ENCODE peak calls at places on chromosomes 6 and 20, in nine cellular contexts. One of them, this sample, is unnamed.

GRCh38 chr20:52923123-52923543 is 49.0 kb upstream of the TSHZ2 start:
- DNase-seq in hippocampal formation: no peak
- DNase-seq in left cardiac atrium: no peak
- DNase-seq in NCI-H1436: no peak
- DNase-seq in SJSA1: peak
- DNase-seq in cardiac fibroblast: peak
- DNase-seq in NCI-H2081: no peak
- DNase-seq in substantia nigra: no peak
- DNase-seq in Jurkat, Clone E6-1: no peak
- DNase-seq in this sample: peak

GRCh38 chr6:25278557-25278913 is 639 bp upstream of the CARMIL1 start:
- DNase-seq in NCI-H2081: peak
- DNase-seq in SJSA1: no peak
- DNase-seq in left cardiac atrium: no peak
- DNase-seq in hippocampal formation: no peak
- DNase-seq in substantia nigra: no peak
- DNase-seq in NCI-H1436: no peak
- DNase-seq in cardiac fibroblast: no peak
- DNase-seq in Jurkat, Clone E6-1: no peak
- DNase-seq in this sample: no peak

GRCh38 chr6:168550326-168550725 is 109.3 kb downstream of the SMOC2 start:
- DNase-seq in hippocampal formation: no peak
- DNase-seq in Jurkat, Clone E6-1: no peak
- DNase-seq in substantia nigra: no peak
- DNase-seq in NCI-H2081: no peak
- DNase-seq in NCI-H1436: no peak
- DNase-seq in cardiac fibroblast: no peak
- DNase-seq in SJSA1: no peak
- DNase-seq in left cardiac atrium: no peak
- DNase-seq in this sample: no peak

GRCh38 chr6:53679446-53679933 is 13.9 kb upstream of the KLHL31 start:
- DNase-seq in Jurkat, Clone E6-1: peak
- DNase-seq in hippocampal formation: no peak
- DNase-seq in NCI-H2081: no peak
- DNase-seq in SJSA1: peak
- DNase-seq in cardiac fibroblast: peak
- DNase-seq in left cardiac atrium: no peak
- DNase-seq in NCI-H1436: no peak
- DNase-seq in substantia nigra: no peak
- DNase-seq in this sample: no peak

GRCh38 chr6:88428068-88428467 is 261.9 kb upstream of the CNR1 start:
- DNase-seq in cardiac fibroblast: no peak
- DNase-seq in substantia nigra: no peak
- DNase-seq in NCI-H1436: no peak
- DNase-seq in Jurkat, Clone E6-1: no peak
- DNase-seq in left cardiac atrium: no peak
- DNase-seq in SJSA1: no peak
- DNase-seq in NCI-H2081: no peak
- DNase-seq in hippocampal formation: no peak
- DNase-seq in this sample: no peak

GRCh38 chr20:15196580-15197255 is 859.3 kb upstream of the FLRT3 start:
- DNase-seq in left cardiac atrium: no peak
- DNase-seq in NCI-H1436: no peak
- DNase-seq in cardiac fibroblast: no peak
- DNase-seq in NCI-H2081: no peak
- DNase-seq in hippocampal formation: no peak
- DNase-seq in SJSA1: no peak
- DNase-seq in Jurkat, Clone E6-1: no peak
- DNase-seq in substantia nigra: no peak
- DNase-seq in this sample: no peak

GRCh38 chr20:57921701-57922482 is 212.1 kb upstream of the PMEPA1 start:
- DNase-seq in left cardiac atrium: no peak
- DNase-seq in NCI-H1436: no peak
- DNase-seq in SJSA1: no peak
- DNase-seq in hippocampal formation: no peak
- DNase-seq in substantia nigra: no peak
- DNase-seq in cardiac fibroblast: no peak
- DNase-seq in Jurkat, Clone E6-1: no peak
- DNase-seq in NCI-H2081: no peak
- DNase-seq in this sample: no peak

GRCh38 chr6:75397806-75398465 is 95.7 kb downstream of the FILIP1 start:
- DNase-seq in Jurkat, Clone E6-1: no peak
- DNase-seq in NCI-H2081: peak
- DNase-seq in NCI-H1436: no peak
- DNase-seq in substantia nigra: no peak
- DNase-seq in hippocampal formation: no peak
- DNase-seq in left cardiac atrium: no peak
- DNase-seq in SJSA1: peak
- DNase-seq in cardiac fibroblast: peak
- DNase-seq in this sample: no peak

GRCh38 chr6:124535746-124536145 is 426.5 kb upstream of the RNF217 start:
- DNase-seq in hippocampal formation: no peak
- DNase-seq in NCI-H1436: no peak
- DNase-seq in left cardiac atrium: peak
- DNase-seq in SJSA1: no peak
- DNase-seq in NCI-H2081: no peak
- DNase-seq in cardiac fibroblast: peak
- DNase-seq in Jurkat, Clone E6-1: no peak
- DNase-seq in substantia nigra: no peak
- DNase-seq in this sample: no peak

GRCh38 chr6:25652007-25652515 is at the start of gene SCGN:
- DNase-seq in Jurkat, Clone E6-1: no peak
- DNase-seq in substantia nigra: no peak
- DNase-seq in left cardiac atrium: peak
- DNase-seq in NCI-H2081: peak
- DNase-seq in hippocampal formation: no peak
- DNase-seq in SJSA1: peak
- DNase-seq in NCI-H1436: no peak
- DNase-seq in cardiac fibroblast: peak
- DNase-seq in this sample: no peak

GRCh38 chr6:34516391-34517324 is 39.5 kb downstream of the SPDEF start:
- DNase-seq in substantia nigra: no peak
- DNase-seq in hippocampal formation: no peak
- DNase-seq in Jurkat, Clone E6-1: no peak
- DNase-seq in NCI-H1436: no peak
- DNase-seq in cardiac fibroblast: no peak
- DNase-seq in NCI-H2081: no peak
- DNase-seq in left cardiac atrium: peak
- DNase-seq in SJSA1: no peak
- DNase-seq in this sample: no peak

GRCh38 chr6:116531675-116532570 is 13.6 kb downstream of the TRAPPC3L start:
- DNase-seq in Jurkat, Clone E6-1: peak
- DNase-seq in SJSA1: peak
- DNase-seq in hippocampal formation: peak
- DNase-seq in left cardiac atrium: peak
- DNase-seq in cardiac fibroblast: peak
- DNase-seq in substantia nigra: no peak
- DNase-seq in NCI-H2081: peak
- DNase-seq in NCI-H1436: peak
- DNase-seq in this sample: peak

GRCh38 chr6:28335564-28336283 is at the start of gene ZSCAN31:
- DNase-seq in Jurkat, Clone E6-1: peak
- DNase-seq in SJSA1: peak
- DNase-seq in substantia nigra: peak
- DNase-seq in left cardiac atrium: peak
- DNase-seq in NCI-H2081: no peak
- DNase-seq in hippocampal formation: peak
- DNase-seq in NCI-H1436: no peak
- DNase-seq in cardiac fibroblast: peak
- DNase-seq in this sample: no peak

GRCh38 chr6:134437376-134437775 is 119.5 kb upstream of the SGK1 start:
- DNase-seq in hippocampal formation: no peak
- DNase-seq in cardiac fibroblast: peak
- DNase-seq in left cardiac atrium: no peak
- DNase-seq in SJSA1: peak
- DNase-seq in substantia nigra: no peak
- DNase-seq in NCI-H1436: no peak
- DNase-seq in NCI-H2081: no peak
- DNase-seq in Jurkat, Clone E6-1: no peak
- DNase-seq in this sample: peak

This sample was measured in pons.